ENCODE peak calls at places on chromosomes 1 and 21, in four cellular contexts. One of them, this sample, is unnamed.

GRCh38 chr1:48680411-48681035 is 96.2 kb downstream of the BEND5 start:
- DNase-seq in A549: no peak
- DNase-seq in activated T-helper 1 cell treated with Interleukin-2 at 50 U/mL for 16 hours: no peak
- DNase-seq in KBM-7: no peak
- DNase-seq in this sample: no peak

GRCh38 chr1:86380257-86380861 is 15.8 kb downstream of the ODF2L start:
- DNase-seq in A549: peak; percentile 16
- DNase-seq in activated T-helper 1 cell treated with Interleukin-2 at 50 U/mL for 16 hours: no peak
- DNase-seq in KBM-7: peak; percentile 70
- DNase-seq in this sample: peak; percentile 73

GRCh38 chr1:107529511-107530149 is 388.8 kb downstream of the NTNG1 start:
- DNase-seq in A549: peak; percentile 28
- DNase-seq in activated T-helper 1 cell treated with Interleukin-2 at 50 U/mL for 16 hours: no peak
- DNase-seq in KBM-7: peak; percentile 49
- DNase-seq in this sample: peak; percentile 35

GRCh38 chr1:234256359-234256758 is 116.9 kb upstream of the COA6 start:
- DNase-seq in A549: no peak
- DNase-seq in activated T-helper 1 cell treated with Interleukin-2 at 50 U/mL for 16 hours: no peak
- DNase-seq in KBM-7: no peak
- DNase-seq in this sample: no peak

GRCh38 chr1:159005161-159005560 is 4.5 kb upstream of the IFI16 start:
- DNase-seq in A549: no peak
- DNase-seq in activated T-helper 1 cell treated with Interleukin-2 at 50 U/mL for 16 hours: no peak
- DNase-seq in KBM-7: no peak
- DNase-seq in this sample: no peak

GRCh38 chr21:36065497-36066036 is 4.3 kb upstream of the CBR1 start:
- DNase-seq in A549: no peak
- DNase-seq in activated T-helper 1 cell treated with Interleukin-2 at 50 U/mL for 16 hours: no peak
- DNase-seq in KBM-7: peak; percentile 71
- DNase-seq in this sample: no peak

GRCh38 chr1:164846731-164847691 is 288.0 kb downstream of the PBX1 start:
- DNase-seq in A549: no peak
- DNase-seq in activated T-helper 1 cell treated with Interleukin-2 at 50 U/mL for 16 hours: no peak
- DNase-seq in KBM-7: no peak
- DNase-seq in this sample: no peak

GRCh38 chr1:101203812-101204540 is 32.8 kb upstream of the S1PR1 start:
- DNase-seq in A549: no peak
- DNase-seq in activated T-helper 1 cell treated with Interleukin-2 at 50 U/mL for 16 hours: no peak
- DNase-seq in KBM-7: no peak
- DNase-seq in this sample: no peak

GRCh38 chr1:151988405-151988851 is 5.2 kb downstream of the S100A10 start:
- DNase-seq in A549: peak; percentile 67
- DNase-seq in activated T-helper 1 cell treated with Interleukin-2 at 50 U/mL for 16 hours: no peak
- DNase-seq in KBM-7: no peak
- DNase-seq in this sample: no peak

GRCh38 chr1:6603424-6603850 is 768 bp upstream of the KLHL21 start:
- DNase-seq in A549: no peak
- DNase-seq in activated T-helper 1 cell treated with Interleukin-2 at 50 U/mL for 16 hours: peak; percentile 46
- DNase-seq in KBM-7: no peak
- DNase-seq in this sample: no peak

GRCh38 chr21:26850116-26850643 is 5.0 kb upstream of the ADAMTS1 start:
- DNase-seq in A549: no peak
- DNase-seq in activated T-helper 1 cell treated with Interleukin-2 at 50 U/mL for 16 hours: no peak
- DNase-seq in KBM-7: peak; percentile 77
- DNase-seq in this sample: no peak

This sample was measured in Panc1.